ENCODE peak calls at places on chromosomes 1 and 21, in ten cellular contexts. One of them, this sample, is unnamed.

GRCh38 chr1:156931974-156932710 is 11.7 kb downstream of the LRRC71 start:
- DNase-seq in osteoblast: peak
- DNase-seq in astrocyte of the spinal cord: no peak
- DNase-seq in brain microvascular endothelial cell: no peak
- DNase-seq in fibroblast of lung: no peak
- DNase-seq in CD8-positive, alpha-beta T cell: no peak
- DNase-seq in cardiac muscle cell: no peak
- DNase-seq in tibial nerve: no peak
- DNase-seq in sigmoid colon: peak
- DNase-seq in endothelial cell of umbilical vein: no peak
- DNase-seq in this sample: no peak

GRCh38 chr1:53319296-53320101 is 8.4 kb downstream of the LRP8 start:
- DNase-seq in osteoblast: peak
- DNase-seq in brain microvascular endothelial cell: no peak
- DNase-seq in endothelial cell of umbilical vein: no peak
- DNase-seq in fibroblast of lung: no peak
- DNase-seq in cardiac muscle cell: no peak
- DNase-seq in tibial nerve: no peak
- DNase-seq in sigmoid colon: no peak
- DNase-seq in CD8-positive, alpha-beta T cell: no peak
- DNase-seq in astrocyte of the spinal cord: no peak
- DNase-seq in this sample: no peak

GRCh38 chr1:25246600-25247023 is 642 bp downstream of the RSRP1 start:
- DNase-seq in astrocyte of the spinal cord: no peak
- DNase-seq in sigmoid colon: peak
- DNase-seq in tibial nerve: no peak
- DNase-seq in osteoblast: no peak
- DNase-seq in cardiac muscle cell: no peak
- DNase-seq in CD8-positive, alpha-beta T cell: no peak
- DNase-seq in brain microvascular endothelial cell: no peak
- DNase-seq in fibroblast of lung: no peak
- DNase-seq in endothelial cell of umbilical vein: no peak
- DNase-seq in this sample: no peak

GRCh38 chr1:21633141-21633755 is 35.9 kb downstream of the RAP1GAP start:
- DNase-seq in astrocyte of the spinal cord: no peak
- DNase-seq in fibroblast of lung: no peak
- DNase-seq in sigmoid colon: no peak
- DNase-seq in CD8-positive, alpha-beta T cell: no peak
- DNase-seq in cardiac muscle cell: no peak
- DNase-seq in tibial nerve: no peak
- DNase-seq in brain microvascular endothelial cell: no peak
- DNase-seq in endothelial cell of umbilical vein: no peak
- DNase-seq in osteoblast: no peak
- DNase-seq in this sample: no peak

GRCh38 chr1:45079533-45079932 is 67.5 kb downstream of the UROD start:
- DNase-seq in sigmoid colon: no peak
- DNase-seq in fibroblast of lung: no peak
- DNase-seq in osteoblast: no peak
- DNase-seq in cardiac muscle cell: no peak
- DNase-seq in brain microvascular endothelial cell: no peak
- DNase-seq in endothelial cell of umbilical vein: no peak
- DNase-seq in CD8-positive, alpha-beta T cell: no peak
- DNase-seq in astrocyte of the spinal cord: no peak
- DNase-seq in tibial nerve: no peak
- DNase-seq in this sample: no peak

GRCh38 chr1:93219443-93219842 is 38.9 kb downstream of the CCDC18 start:
- DNase-seq in osteoblast: no peak
- DNase-seq in sigmoid colon: no peak
- DNase-seq in brain microvascular endothelial cell: no peak
- DNase-seq in tibial nerve: no peak
- DNase-seq in fibroblast of lung: no peak
- DNase-seq in astrocyte of the spinal cord: peak
- DNase-seq in cardiac muscle cell: no peak
- DNase-seq in endothelial cell of umbilical vein: no peak
- DNase-seq in CD8-positive, alpha-beta T cell: no peak
- DNase-seq in this sample: no peak

GRCh38 chr1:197618065-197618464 is 157.2 kb downstream of the DENND1B start:
- DNase-seq in sigmoid colon: no peak
- DNase-seq in endothelial cell of umbilical vein: peak
- DNase-seq in brain microvascular endothelial cell: peak
- DNase-seq in fibroblast of lung: peak
- DNase-seq in tibial nerve: no peak
- DNase-seq in osteoblast: no peak
- DNase-seq in cardiac muscle cell: peak
- DNase-seq in astrocyte of the spinal cord: peak
- DNase-seq in CD8-positive, alpha-beta T cell: no peak
- DNase-seq in this sample: no peak

GRCh38 chr1:181318022-181318857 is 165.1 kb upstream of the CACNA1E start:
- DNase-seq in brain microvascular endothelial cell: no peak
- DNase-seq in fibroblast of lung: no peak
- DNase-seq in sigmoid colon: no peak
- DNase-seq in endothelial cell of umbilical vein: no peak
- DNase-seq in osteoblast: peak
- DNase-seq in cardiac muscle cell: peak
- DNase-seq in tibial nerve: no peak
- DNase-seq in astrocyte of the spinal cord: no peak
- DNase-seq in CD8-positive, alpha-beta T cell: no peak
- DNase-seq in this sample: no peak

DNA sequence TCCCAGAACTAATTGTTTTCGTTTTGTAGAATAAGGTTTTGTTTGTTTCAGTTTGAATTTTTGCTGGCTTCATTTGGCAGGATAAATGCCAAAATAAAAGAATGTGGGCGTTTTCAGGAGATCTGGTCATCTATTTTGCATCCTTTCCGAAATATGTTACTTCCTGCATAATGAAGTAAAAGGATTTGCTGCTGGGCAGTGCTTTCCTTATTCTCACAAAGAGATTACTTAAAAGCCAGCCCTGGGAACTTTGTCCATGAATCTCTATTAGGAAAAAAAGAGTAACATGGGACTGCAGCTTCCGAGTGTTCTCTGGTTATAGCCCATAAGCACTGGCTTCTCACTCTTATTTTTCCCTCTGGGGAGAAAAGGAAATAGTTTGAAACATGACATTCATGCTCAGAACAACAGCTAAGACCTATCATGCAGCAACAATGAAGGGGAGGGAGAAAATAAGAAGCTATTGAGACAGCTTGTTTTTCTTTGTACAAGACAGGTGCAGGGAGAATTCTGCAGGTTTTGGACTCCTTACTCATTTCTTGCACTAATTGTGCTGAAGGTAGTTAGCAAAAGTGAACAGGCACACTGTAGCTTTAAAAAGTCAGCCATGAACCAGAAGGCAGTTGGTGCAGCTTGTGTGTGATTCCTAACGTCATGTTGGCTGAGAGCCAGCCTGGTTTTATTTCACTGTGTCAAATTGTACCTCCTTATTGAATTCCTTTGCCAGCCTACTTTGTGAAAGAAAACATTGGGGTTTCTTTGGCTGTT is at the start of gene SAMD13:
- DNase-seq in endothelial cell of umbilical vein: peak
- DNase-seq in osteoblast: peak
- DNase-seq in tibial nerve: peak
- DNase-seq in sigmoid colon: peak
- DNase-seq in CD8-positive, alpha-beta T cell: peak
- DNase-seq in brain microvascular endothelial cell: peak
- DNase-seq in fibroblast of lung: peak
- DNase-seq in cardiac muscle cell: peak
- DNase-seq in astrocyte of the spinal cord: peak
- DNase-seq in this sample: no peak
- H3K4me3 ChIP-seq in endothelial cell of umbilical vein: peak
- H3K4me3 ChIP-seq in osteoblast: peak
- H3K4me3 ChIP-seq in tibial nerve: peak
- H3K4me3 ChIP-seq in sigmoid colon: peak
- H3K4me3 ChIP-seq in CD8-positive, alpha-beta T cell: peak
- H3K4me3 ChIP-seq in brain microvascular endothelial cell: peak
- H3K4me3 ChIP-seq in fibroblast of lung: peak
- H3K4me3 ChIP-seq in cardiac muscle cell: peak
- H3K4me3 ChIP-seq in astrocyte of the spinal cord: peak
- H3K4me3 ChIP-seq in this sample: peak

GRCh38 chr1:202157945-202158344 is 2.5 kb downstream of the PTPN7 start:
- DNase-seq in fibroblast of lung: no peak
- DNase-seq in sigmoid colon: no peak
- DNase-seq in osteoblast: no peak
- DNase-seq in brain microvascular endothelial cell: no peak
- DNase-seq in tibial nerve: no peak
- DNase-seq in CD8-positive, alpha-beta T cell: no peak
- DNase-seq in astrocyte of the spinal cord: no peak
- DNase-seq in cardiac muscle cell: no peak
- DNase-seq in endothelial cell of umbilical vein: no peak
- DNase-seq in this sample: no peak

GRCh38 chr1:202160377-202160940 is at the start of gene PTPN7:
- DNase-seq in osteoblast: peak
- DNase-seq in cardiac muscle cell: no peak
- DNase-seq in brain microvascular endothelial cell: no peak
- DNase-seq in tibial nerve: no peak
- DNase-seq in CD8-positive, alpha-beta T cell: peak
- DNase-seq in astrocyte of the spinal cord: no peak
- DNase-seq in endothelial cell of umbilical vein: no peak
- DNase-seq in sigmoid colon: no peak
- DNase-seq in fibroblast of lung: no peak
- DNase-seq in this sample: no peak

GRCh38 chr1:202156590-202156989 is 3.8 kb downstream of the PTPN7 start:
- DNase-seq in brain microvascular endothelial cell: no peak
- DNase-seq in tibial nerve: no peak
- DNase-seq in fibroblast of lung: no peak
- DNase-seq in astrocyte of the spinal cord: no peak
- DNase-seq in CD8-positive, alpha-beta T cell: no peak
- DNase-seq in cardiac muscle cell: no peak
- DNase-seq in osteoblast: no peak
- DNase-seq in sigmoid colon: no peak
- DNase-seq in endothelial cell of umbilical vein: no peak
- DNase-seq in this sample: no peak

GRCh38 chr1:202159534-202160371 is 649 bp downstream of the PTPN7 start:
- DNase-seq in brain microvascular endothelial cell: no peak
- DNase-seq in cardiac muscle cell: no peak
- DNase-seq in endothelial cell of umbilical vein: no peak
- DNase-seq in osteoblast: no peak
- DNase-seq in fibroblast of lung: no peak
- DNase-seq in tibial nerve: no peak
- DNase-seq in astrocyte of the spinal cord: no peak
- DNase-seq in CD8-positive, alpha-beta T cell: peak
- DNase-seq in sigmoid colon: no peak
- DNase-seq in this sample: no peak

DNA sequence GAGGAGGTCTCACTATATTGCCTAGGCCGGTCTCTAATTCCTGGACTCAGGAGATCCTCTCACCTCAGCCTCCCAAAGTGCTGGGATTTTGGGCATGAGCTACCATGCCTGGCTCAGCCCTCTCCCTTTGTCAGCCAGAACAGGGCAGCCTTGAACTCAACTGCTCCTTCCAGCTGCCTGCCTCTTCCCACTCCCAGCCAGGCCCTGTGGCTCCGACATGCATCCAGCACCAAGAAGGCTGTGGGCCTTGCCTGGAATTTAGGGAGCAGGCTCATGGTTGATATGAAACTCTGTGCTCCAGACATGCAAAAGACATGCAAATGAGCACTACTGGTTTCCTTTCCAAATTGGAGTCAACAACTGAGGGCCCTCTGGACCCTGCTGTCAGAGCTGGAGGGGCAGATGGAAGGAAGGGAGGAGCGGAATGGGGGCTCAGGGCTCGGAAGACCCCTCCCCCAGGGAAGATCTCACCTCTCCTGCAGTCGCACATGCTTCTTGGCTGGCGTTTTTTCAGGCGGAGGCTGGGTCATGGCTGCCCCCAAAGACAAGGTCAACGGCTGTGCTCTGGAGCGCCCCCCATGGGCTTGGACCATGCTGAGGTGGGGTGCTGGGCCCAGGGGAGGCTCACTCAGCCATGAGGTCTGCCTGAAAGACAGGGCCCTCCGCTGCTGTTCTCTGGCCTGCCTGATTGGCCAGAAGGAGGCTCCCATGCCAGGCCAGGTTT is 1.4 kb downstream of the PTPN7 start:
- DNase-seq in osteoblast: no peak
- DNase-seq in endothelial cell of umbilical vein: no peak
- DNase-seq in CD8-positive, alpha-beta T cell: no peak
- DNase-seq in sigmoid colon: no peak
- DNase-seq in tibial nerve: no peak
- DNase-seq in brain microvascular endothelial cell: no peak
- DNase-seq in cardiac muscle cell: no peak
- DNase-seq in astrocyte of the spinal cord: no peak
- DNase-seq in fibroblast of lung: no peak
- DNase-seq in this sample: no peak
- TF ChIP-seq CTCF in osteoblast: no peak
- TF ChIP-seq CTCF in endothelial cell of umbilical vein: no peak
- TF ChIP-seq CTCF in CD8-positive, alpha-beta T cell: no peak
- TF ChIP-seq CTCF in sigmoid colon: no peak
- TF ChIP-seq CTCF in tibial nerve: no peak
- TF ChIP-seq CTCF in brain microvascular endothelial cell: no peak
- TF ChIP-seq CTCF in cardiac muscle cell: no peak
- TF ChIP-seq CTCF in astrocyte of the spinal cord: no peak
- TF ChIP-seq CTCF in fibroblast of lung: no peak
- TF ChIP-seq CTCF in this sample: no peak

GRCh38 chr21:42142141-42142540 is 71.0 kb downstream of the UMODL1 start:
- DNase-seq in tibial nerve: no peak
- DNase-seq in CD8-positive, alpha-beta T cell: no peak
- DNase-seq in fibroblast of lung: no peak
- DNase-seq in brain microvascular endothelial cell: no peak
- DNase-seq in endothelial cell of umbilical vein: no peak
- DNase-seq in osteoblast: no peak
- DNase-seq in cardiac muscle cell: no peak
- DNase-seq in sigmoid colon: no peak
- DNase-seq in astrocyte of the spinal cord: no peak
- DNase-seq in this sample: no peak

GRCh38 chr21:42142598-42142997 is 71.5 kb downstream of the UMODL1 start:
- DNase-seq in CD8-positive, alpha-beta T cell: no peak
- DNase-seq in cardiac muscle cell: no peak
- DNase-seq in osteoblast: no peak
- DNase-seq in brain microvascular endothelial cell: no peak
- DNase-seq in astrocyte of the spinal cord: no peak
- DNase-seq in sigmoid colon: no peak
- DNase-seq in tibial nerve: no peak
- DNase-seq in endothelial cell of umbilical vein: no peak
- DNase-seq in fibroblast of lung: no peak
- DNase-seq in this sample: no peak

GRCh38 chr21:42143111-42143510 is 72.0 kb downstream of the UMODL1 start:
- DNase-seq in fibroblast of lung: no peak
- DNase-seq in astrocyte of the spinal cord: no peak
- DNase-seq in osteoblast: no peak
- DNase-seq in CD8-positive, alpha-beta T cell: no peak
- DNase-seq in brain microvascular endothelial cell: no peak
- DNase-seq in endothelial cell of umbilical vein: no peak
- DNase-seq in cardiac muscle cell: no peak
- DNase-seq in tibial nerve: no peak
- DNase-seq in sigmoid colon: no peak
- DNase-seq in this sample: no peak

GRCh38 chr21:42141643-42142042 is 70.5 kb downstream of the UMODL1 start:
- DNase-seq in brain microvascular endothelial cell: no peak
- DNase-seq in sigmoid colon: no peak
- DNase-seq in osteoblast: peak
- DNase-seq in cardiac muscle cell: no peak
- DNase-seq in CD8-positive, alpha-beta T cell: no peak
- DNase-seq in endothelial cell of umbilical vein: no peak
- DNase-seq in tibial nerve: no peak
- DNase-seq in fibroblast of lung: no peak
- DNase-seq in astrocyte of the spinal cord: no peak
- DNase-seq in this sample: no peak

GRCh38 chr21:42140196-42140934 is 69.2 kb downstream of the UMODL1 start:
- DNase-seq in sigmoid colon: no peak
- DNase-seq in tibial nerve: no peak
- DNase-seq in fibroblast of lung: no peak
- DNase-seq in endothelial cell of umbilical vein: no peak
- DNase-seq in CD8-positive, alpha-beta T cell: no peak
- DNase-seq in cardiac muscle cell: no peak
- DNase-seq in brain microvascular endothelial cell: no peak
- DNase-seq in astrocyte of the spinal cord: no peak
- DNase-seq in osteoblast: peak
- DNase-seq in this sample: no peak
- H3K4me3 ChIP-seq in sigmoid colon: no peak
- H3K4me3 ChIP-seq in tibial nerve: no peak
- H3K4me3 ChIP-seq in fibroblast of lung: no peak
- H3K4me3 ChIP-seq in endothelial cell of umbilical vein: no peak
- H3K4me3 ChIP-seq in CD8-positive, alpha-beta T cell: no peak
- H3K4me3 ChIP-seq in cardiac muscle cell: no peak
- H3K4me3 ChIP-seq in brain microvascular endothelial cell: no peak
- H3K4me3 ChIP-seq in astrocyte of the spinal cord: no peak
- H3K4me3 ChIP-seq in osteoblast: no peak
- H3K4me3 ChIP-seq in this sample: no peak

GRCh38 chr1:62391369-62391971 is 45.4 kb upstream of the USP1 start:
- DNase-seq in CD8-positive, alpha-beta T cell: no peak
- DNase-seq in osteoblast: no peak
- DNase-seq in tibial nerve: no peak
- DNase-seq in cardiac muscle cell: peak
- DNase-seq in endothelial cell of umbilical vein: peak
- DNase-seq in brain microvascular endothelial cell: peak
- DNase-seq in fibroblast of lung: peak
- DNase-seq in astrocyte of the spinal cord: no peak
- DNase-seq in sigmoid colon: no peak
- DNase-seq in this sample: no peak
- TF ChIP-seq CTCF in CD8-positive, alpha-beta T cell: no peak
- TF ChIP-seq CTCF in osteoblast: peak
- TF ChIP-seq CTCF in tibial nerve: peak
- TF ChIP-seq CTCF in cardiac muscle cell: peak
- TF ChIP-seq CTCF in endothelial cell of umbilical vein: peak
- TF ChIP-seq CTCF in brain microvascular endothelial cell: peak
- TF ChIP-seq CTCF in fibroblast of lung: peak
- TF ChIP-seq CTCF in astrocyte of the spinal cord: peak
- TF ChIP-seq CTCF in sigmoid colon: no peak
- TF ChIP-seq CTCF in this sample: peak

This sample was measured in AG04449.